ENCODE peak calls at places on chromosome 19, in five cellular contexts. M is GM12878, R is K562, T is SK-N-SH, O is HCT116. K is an unnamed sample.

GRCh38 chr19:44626067-44626624 is 12.8 kb downstream of the IGSF23 start:
- DNase-seq in R (no peak), O (peak; percentile 66), T (no peak), M (no peak), K (peak; percentile 89)

GRCh38 chr19:28468701-28469459 is 744.1 kb downstream of the UQCRFS1 start:
- DNase-seq in M (no peak), O (no peak), T (no peak), R (no peak), K (no peak)

GRCh38 chr19:10758978-10759377 is 41.1 kb downstream of the DNM2 start:
- DNase-seq in M (no peak), R (no peak), T (no peak), O (no peak), K (no peak)

GRCh38 chr19:34712606-34713261 is 21.3 kb upstream of the ZNF181 start:
- DNase-seq in R (peak; percentile 65), O (peak; percentile 71), M (peak; percentile 23), T (peak; percentile 55), K (peak; percentile 82)

GRCh38 chr19:48645652-48646191 is at the start of gene CA11:
- DNase-seq in O (no peak), M (no peak), R (no peak), T (no peak), K (no peak)

GRCh38 chr19:35207391-35207871 is 21.1 kb downstream of the FAM187B start:
- DNase-seq in M (no peak), R (no peak), T (no peak), O (no peak), K (no peak)

GRCh38 chr19:48033604-48034003 is 10.3 kb downstream of the CABP5 start:
- DNase-seq in M (no peak), T (no peak), O (no peak), R (no peak), K (no peak)

GRCh38 chr19:50514346-50515167 is 844 bp upstream of the ASPDH start:
- DNase-seq in R (no peak), M (no peak), T (peak; percentile 95), O (no peak), K (no peak)

GRCh38 chr19:19303411-19303810 is 16.9 kb downstream of the SUGP1 start:
- DNase-seq in R (no peak), O (no peak), T (no peak), M (no peak), K (no peak)

GRCh38 chr19:38057954-38058690 is 151.1 kb downstream of the SIPA1L3 start:
- DNase-seq in T (peak; percentile 62), R (no peak), M (no peak), O (no peak), K (peak; percentile 58)

GRCh38 chr19:2360876-2361232 is 789 bp downstream of the TMPRSS9 start:
- DNase-seq in T (peak; percentile 46), M (no peak), O (no peak), R (no peak), K (no peak)

GRCh38 chr19:55166530-55167268 is at the start of gene DNAAF3:
- DNase-seq in R (peak; percentile 99), M (peak; percentile 49), O (peak; percentile 97), T (peak; percentile 99), K (peak; percentile 97)

GRCh38 chr19:55179570-55180484 is at the start of gene SYT5:
- DNase-seq in T (peak; percentile 86), M (no peak), R (peak; percentile 93), O (no peak), K (no peak)

GRCh38 chr19:33469171-33470039 is 52.2 kb downstream of the PEPD start:
- DNase-seq in M (no peak), R (no peak), T (no peak), O (no peak), K (no peak)

GRCh38 chr19:28350673-28351072 is 862.3 kb downstream of the UQCRFS1 start:
- DNase-seq in O (no peak), T (no peak), R (no peak), M (no peak), K (no peak)

GRCh38 chr19:48606463-48607358 is at the start of gene SPACA4:
- DNase-seq in O (no peak), M (no peak), T (no peak), R (no peak), K (no peak)

GRCh38 chr19:14250870-14251269 is 44.9 kb upstream of the ADGRL1 start:
- DNase-seq in T (no peak), R (no peak), O (no peak), M (no peak), K (no peak)

DNA sequence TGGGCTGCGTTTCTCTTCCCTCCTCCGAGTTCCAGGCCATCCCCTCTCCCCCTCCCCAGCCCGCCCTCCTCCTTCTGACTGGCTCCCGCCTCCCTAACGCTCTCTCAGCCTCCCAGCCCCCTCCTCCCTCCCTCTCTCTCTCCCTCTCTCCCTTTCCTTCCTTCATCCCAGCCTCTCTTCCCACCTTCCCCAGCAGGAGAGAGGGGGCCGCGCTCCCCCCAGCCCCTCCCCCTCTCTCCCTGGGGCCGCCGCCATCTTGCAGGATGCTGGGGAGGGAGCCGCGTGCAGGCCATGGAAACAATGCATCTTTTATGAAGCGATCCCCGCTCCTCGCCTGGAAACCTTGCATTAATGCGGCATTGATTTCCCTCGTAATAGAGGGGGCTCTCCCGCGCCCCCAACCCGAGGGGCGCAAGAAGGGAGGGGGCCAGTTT is 42.6 kb upstream of the ADGRL1 start:
- DNase-seq in R (peak; percentile 32), M (no peak), T (peak; percentile 85), O (no peak), K (no peak)
- TF ChIP-seq ZBTB33 in R (no peak), M (no peak), T (no peak), O (no peak), K (no peak)

GRCh38 chr19:6721773-6722172 is 1.3 kb upstream of the C3 start:
- DNase-seq in R (no peak), T (no peak), O (no peak), M (no peak), K (no peak)
- TF ChIP-seq ZBTB33 in R (no peak), T (no peak), O (no peak), M (no peak), K (no peak)

GRCh38 chr19:5321851-5322681 is 18.5 kb downstream of the PTPRS start:
- DNase-seq in O (no peak), T (peak; percentile 51), R (peak; percentile 69), M (peak; percentile 72), K (no peak)
- TF ChIP-seq ZBTB33 in O (no peak), T (no peak), R (no peak), M (peak; percentile 52), K (peak; percentile 96)

GRCh38 chr19:45764947-45765346 is 4.1 kb downstream of the SIX5 start:
- DNase-seq in M (no peak), O (no peak), T (peak; percentile 28), R (no peak), K (no peak)

GRCh38 chr19:45766293-45766918 is 2.6 kb downstream of the SIX5 start:
- DNase-seq in O (no peak), M (no peak), T (peak; percentile 12), R (no peak), K (no peak)

GRCh38 chr19:45764487-45764886 is 4.6 kb downstream of the SIX5 start:
- DNase-seq in T (peak; percentile 36), M (no peak), R (no peak), O (no peak), K (no peak)

GRCh38 chr19:45766919-45767346 is 2.1 kb downstream of the SIX5 start:
- DNase-seq in M (no peak), R (no peak), T (no peak), O (no peak), K (no peak)

GRCh38 chr19:45765365-45766292 is 3.4 kb downstream of the SIX5 start:
- DNase-seq in R (no peak), T (peak; percentile 54), M (no peak), O (no peak), K (no peak)
- TF ChIP-seq ZBTB33 in R (peak; percentile 31), T (no peak), M (no peak), O (no peak), K (no peak)

GRCh38 chr19:52139291-52140076 is at the start of gene ZNF616:
- DNase-seq in T (peak; percentile 97), M (peak; percentile 71), R (peak; percentile 99), O (peak; percentile 85), K (peak; percentile 89)

GRCh38 chr19:52142001-52142595 is 2.4 kb upstream of the ZNF616 start:
- DNase-seq in T (no peak), O (no peak), M (no peak), R (no peak), K (no peak)

GRCh38 chr19:52138614-52139290 is 986 bp downstream of the ZNF616 start:
- DNase-seq in M (no peak), O (no peak), T (peak; percentile 61), R (peak; percentile 46), K (peak; percentile 34)

GRCh38 chr19:52140077-52140710 is 456 bp upstream of the ZNF616 start:
- DNase-seq in O (no peak), R (no peak), M (no peak), T (no peak), K (peak; percentile 54)
- TF ChIP-seq ZBTB33 in O (no peak), R (no peak), M (no peak), T (no peak), K (no peak)

K was measured in HepG2.